ENCODE peak calls at places on chromosomes 1 and 21, in four cellular contexts. G is HEK293T; W is naive thymus-derived CD4-positive, alpha-beta T cell; A is Right ventricle myocardium superior. B is an unnamed sample.

GRCh38 chr1:31939484-31940329 is 1.5 kb upstream of the PTP4A2 start:
- DNase-seq in G (peak), W (peak), A (no peak), B (no peak)

GRCh38 chr1:70503358-70503757 is 92.3 kb downstream of the CTH start:
- DNase-seq in G (no peak), W (no peak), A (no peak), B (no peak)

GRCh38 chr1:115423776-115424175 is 85.7 kb upstream of the NGF start:
- DNase-seq in G (no peak), W (no peak), A (no peak), B (no peak)

GRCh38 chr1:61013953-61014667 is 68.3 kb upstream of the NFIA start:
- DNase-seq in G (no peak), W (no peak), A (no peak), B (no peak)

GRCh38 chr21:46119565-46120271 is 21.8 kb downstream of the COL6A2 start:
- DNase-seq in G (no peak), W (no peak), A (no peak), B (no peak)

GRCh38 chr1:194117582-194117981 is 931.2 kb upstream of the B3GALT2 start:
- DNase-seq in G (peak), W (no peak), A (no peak), B (no peak)

GRCh38 chr21:17388226-17388625 is 124.6 kb upstream of the CXADR start:
- DNase-seq in G (no peak), W (no peak), A (no peak), B (no peak)

GRCh38 chr1:203081465-203082355 is 4.1 kb downstream of the MYOG start:
- DNase-seq in G (no peak), W (no peak), A (no peak), B (no peak)

GRCh38 chr21:23016617-23017016 is 2018.4 kb downstream of the NCAM2 start:
- DNase-seq in G (peak), W (no peak), A (no peak), B (no peak)

GRCh38 chr1:177278626-177279390 is 108.0 kb downstream of the BRINP2 start:
- DNase-seq in G (no peak), W (no peak), A (no peak), B (no peak)